ENCODE peak calls at places on chromosomes 1 and 21, in seven cellular contexts. A is smooth muscle cell of the brain vasculature; Q is activated CD4-positive, alpha-beta memory T cell treated with anti-CD3 and anti-CD28 coated beads, Interleukin-2, amount 10 ng/mL, durations not matched to agents 7 days and 5 days; C is stimulated activated CD8-positive, alpha-beta memory T cell treated with anti-CD3 and anti-CD28 coated beads, Interleukin-4, amount 100 ng/mL, for 1 hour; X is iris pigment epithelial cell; D is activated T-helper 1 cell treated with Interleukin-2 at 50 U/mL for 16 hours; K is left cardiac atrium. E is an unnamed sample.

GRCh38 chr1:216686860-216687545 is 36.2 kb downstream of the ESRRG start:
- DNase-seq in D (no peak), Q (no peak), K (no peak), A (no peak), X (peak), C (no peak), E (peak)

GRCh38 chr1:228842094-228842775 is 107.0 kb downstream of the RHOU start:
- DNase-seq in X (peak), Q (no peak), D (no peak), K (peak), C (no peak), A (no peak), E (peak)

GRCh38 chr1:176206006-176206960 is 803 bp downstream of the COP1 start:
- DNase-seq in A (no peak), D (peak), C (no peak), X (peak), Q (peak), K (peak), E (peak)

GRCh38 chr1:177669161-177669560 is 300.7 kb downstream of the SEC16B start:
- DNase-seq in Q (no peak), K (no peak), A (no peak), D (no peak), X (no peak), C (no peak), E (no peak)

GRCh38 chr1:85638412-85638811 is 57.9 kb downstream of the CCN1 start:
- DNase-seq in D (no peak), A (no peak), X (no peak), C (no peak), K (no peak), Q (no peak), E (no peak)

GRCh38 chr1:44294588-44295007 is 60.5 kb downstream of the ERI3 start:
- DNase-seq in C (no peak), K (peak), Q (no peak), D (no peak), A (no peak), X (peak), E (peak)

GRCh38 chr1:177007437-177008161 is 156.9 kb downstream of the ASTN1 start:
- DNase-seq in K (no peak), X (no peak), A (no peak), Q (no peak), D (no peak), C (no peak), E (no peak)

GRCh38 chr1:30485072-30485471 is 238.3 kb downstream of the MATN1 start:
- DNase-seq in Q (no peak), D (no peak), K (no peak), X (no peak), C (no peak), A (no peak), E (no peak)

GRCh38 chr1:166999500-166999899 is 10.4 kb downstream of the MAEL start:
- DNase-seq in Q (no peak), X (no peak), A (no peak), D (no peak), C (no peak), K (no peak), E (no peak)

GRCh38 chr1:177133977-177134538 is 30.5 kb downstream of the ASTN1 start:
- DNase-seq in D (no peak), A (no peak), C (no peak), X (no peak), Q (no peak), K (no peak), E (no peak)

GRCh38 chr21:45294509-45295291 is 7.0 kb upstream of the POFUT2 start:
- DNase-seq in D (no peak), C (no peak), X (peak), A (peak), K (peak), Q (peak), E (peak)

GRCh38 chr1:81414417-81415087 is 386.2 kb upstream of the ADGRL2 start:
- DNase-seq in C (no peak), X (peak), Q (no peak), A (no peak), K (peak), D (no peak), E (peak)

GRCh38 chr1:26019641-26020315 is 1.8 kb upstream of the EXTL1 start:
- DNase-seq in A (no peak), K (no peak), X (peak), D (no peak), C (no peak), Q (no peak), E (peak)

GRCh38 chr1:225426395-225427248 is 1.2 kb downstream of the LBR start:
- DNase-seq in D (no peak), Q (peak), K (peak), A (no peak), C (peak), X (peak), E (peak)

GRCh38 chr1:39046811-39047210 is 20.7 kb downstream of the NDUFS5 start:
- DNase-seq in K (no peak), X (peak), D (no peak), Q (no peak), A (no peak), C (no peak), E (no peak)

GRCh38 chr1:206905295-206906164 is 8.3 kb downstream of the IL24 start:
- DNase-seq in K (no peak), X (peak), C (no peak), Q (no peak), D (no peak), A (no peak), E (peak)

GRCh38 chr1:36351222-36351977 is 28.0 kb upstream of the EVA1B start:
- DNase-seq in D (no peak), A (no peak), C (no peak), X (peak), Q (no peak), K (no peak), E (peak)

GRCh38 chr1:9838946-9839345 is 15.2 kb upstream of the CLSTN1 start:
- DNase-seq in D (no peak), K (no peak), Q (no peak), X (no peak), C (no peak), A (no peak), E (no peak)

GRCh38 chr1:8733463-8733862 is 84.0 kb downstream of the RERE start:
- DNase-seq in K (no peak), X (no peak), Q (no peak), D (no peak), A (no peak), C (no peak), E (no peak)

GRCh38 chr1:45097944-45098343 is 85.9 kb downstream of the UROD start:
- DNase-seq in K (no peak), C (no peak), A (no peak), D (no peak), Q (no peak), X (peak), E (peak)

GRCh38 chr1:59185163-59185855 is 111.6 kb upstream of the FGGY start:
- DNase-seq in D (no peak), A (no peak), K (no peak), X (no peak), Q (no peak), C (no peak), E (no peak)

GRCh38 chr1:21647431-21648373 is 21.5 kb downstream of the RAP1GAP start:
- DNase-seq in A (peak), D (no peak), K (no peak), Q (peak), C (no peak), X (peak), E (peak)

GRCh38 chr1:243421784-243422183 is 165.9 kb downstream of the SDCCAG8 start:
- DNase-seq in X (peak), K (no peak), A (peak), C (no peak), D (peak), Q (peak), E (peak)

GRCh38 chr1:31760422-31760900 is 3.7 kb downstream of the ADGRB2 start:
- DNase-seq in D (no peak), Q (no peak), K (no peak), A (no peak), C (no peak), X (no peak), E (no peak)

GRCh38 chr1:50968884-50969610 is 998 bp upstream of the CDKN2C start:
- DNase-seq in X (peak), D (no peak), A (no peak), C (no peak), Q (peak), K (peak), E (no peak)